ENCODE peak calls at places on chromosomes 13 and 19, in five cellular contexts. E is lung, X is psoas muscle, K is brain microvascular endothelial cell, T is breast epithelium. Q is an unnamed sample.

GRCh38 chr13:25679154-25679553 is 307.4 kb downstream of the ATP8A2 start:
- DNase-seq in E (no peak), X (no peak), K (no peak), T (no peak), Q (no peak)

GRCh38 chr19:13865578-13866462 is 11.1 kb upstream of the NANOS3 start:
- DNase-seq in E (no peak), X (no peak), K (no peak), T (no peak), Q (no peak)

GRCh38 chr13:93260591-93260990 is 34.0 kb downstream of the GPC6 start:
- DNase-seq in T (no peak), K (no peak), X (no peak), E (no peak), Q (no peak)

GRCh38 chr13:108508263-108508662 is 121.1 kb upstream of the MYO16 start:
- DNase-seq in E (no peak), T (no peak), X (no peak), K (peak), Q (no peak)

GRCh38 chr13:84431646-84432045 is 549.4 kb upstream of the SLITRK1 start:
- DNase-seq in K (no peak), E (no peak), X (no peak), T (no peak), Q (no peak)

GRCh38 chr19:45144431-45145269 is 16.1 kb downstream of the NKPD1 start:
- DNase-seq in X (no peak), T (no peak), K (no peak), E (no peak), Q (no peak)

GRCh38 chr13:23715762-23716235 is 145.6 kb downstream of the TNFRSF19 start:
- DNase-seq in X (no peak), T (no peak), K (no peak), E (no peak), Q (no peak)

GRCh38 chr13:90118467-90119071 is 1228.9 kb upstream of the MIR17HG start:
- DNase-seq in X (no peak), K (no peak), T (no peak), E (no peak), Q (no peak)

GRCh38 chr19:3958836-3959765 is 11.8 kb downstream of the DAPK3 start:
- DNase-seq in E (no peak), X (no peak), K (no peak), T (no peak), Q (no peak)

GRCh38 chr13:73421310-73421912 is 362.6 kb downstream of the KLF5 start:
- DNase-seq in X (no peak), T (no peak), K (no peak), E (no peak), Q (no peak)

GRCh38 chr13:56706485-56706884 is 434.2 kb upstream of the PRR20A start:
- DNase-seq in X (no peak), T (no peak), E (no peak), K (no peak), Q (no peak)

GRCh38 chr13:51769455-51770127 is 34.4 kb downstream of the DHRS12 start:
- DNase-seq in E (no peak), X (peak), K (no peak), T (no peak), Q (no peak)

GRCh38 chr13:86006317-86006716 is 207.1 kb upstream of the SLITRK6 start:
- DNase-seq in K (no peak), T (no peak), X (no peak), E (no peak), Q (no peak)

GRCh38 chr13:44231786-44232516 is 141.7 kb upstream of the SERP2 start:
- DNase-seq in E (peak), X (peak), T (peak), K (peak), Q (no peak)

GRCh38 chr19:1875646-1876493 is 9.4 kb downstream of the ABHD17A start:
- DNase-seq in K (peak), X (peak), T (peak), E (peak), Q (peak)

GRCh38 chr19:11355160-11356073 is at the start of gene PLPPR2:
- DNase-seq in E (peak), K (peak), T (peak), X (peak), Q (peak)

GRCh38 chr19:11359421-11359820 is 4.2 kb downstream of the PLPPR2 start:
- DNase-seq in E (no peak), T (no peak), X (no peak), K (no peak), Q (no peak)

GRCh38 chr19:11356676-11357550 is 1.7 kb downstream of the PLPPR2 start:
- DNase-seq in E (no peak), X (no peak), K (no peak), T (no peak), Q (no peak)

GRCh38 chr19:11361037-11361770 is 6.0 kb downstream of the PLPPR2 start:
- DNase-seq in E (peak), X (no peak), T (no peak), K (no peak), Q (no peak)

GRCh38 chr19:11356074-11356397 is 804 bp downstream of the PLPPR2 start:
- DNase-seq in X (no peak), T (no peak), K (no peak), E (no peak), Q (no peak)
- H3K27ac ChIP-seq in X (peak), T (peak), K (no peak), E (peak), Q (no peak)

GRCh38 chr19:18074192-18074591 is 12.5 kb downstream of the IL12RB1 start:
- DNase-seq in X (no peak), E (no peak), T (no peak), K (no peak), Q (no peak)
- TF ChIP-seq CTCF in X (no peak), E (no peak), T (no peak), K (peak), Q (no peak)

DNA sequence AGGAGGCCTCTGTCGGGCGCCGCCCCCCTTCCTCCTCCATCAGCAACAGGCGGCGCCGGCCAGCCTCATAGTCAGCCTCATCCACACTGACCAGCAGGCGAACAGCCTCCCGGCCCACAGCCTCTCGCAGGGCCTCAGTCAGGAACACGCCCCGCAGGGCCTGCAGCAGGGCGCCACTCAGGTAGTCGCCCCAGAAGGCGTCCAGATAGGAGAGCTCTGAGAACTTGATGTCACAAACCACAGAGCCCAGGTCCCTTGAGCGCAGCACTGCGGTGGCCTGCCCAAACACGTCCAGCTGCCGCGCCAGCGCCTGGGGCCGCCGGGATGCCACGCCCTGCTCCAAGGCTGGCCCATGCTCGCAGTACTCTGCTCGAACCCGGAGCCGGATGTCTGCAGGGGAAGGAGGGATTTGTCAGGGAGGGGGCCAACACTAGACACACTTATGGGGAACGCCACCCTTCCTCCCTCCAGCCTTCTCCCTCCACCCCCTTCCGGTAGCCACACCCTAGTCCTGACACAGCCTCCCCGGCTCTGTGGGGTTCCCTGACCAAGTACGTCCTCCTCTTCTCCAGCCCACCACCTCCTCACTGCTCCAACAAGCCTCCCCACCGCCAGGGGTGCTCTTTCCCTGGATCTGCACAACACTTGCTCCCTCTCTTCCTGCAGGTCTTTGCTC is 17.9 kb downstream of the DEDD2 start:
- DNase-seq in T (no peak), X (peak), K (no peak), E (peak), Q (no peak)
- H3K27ac ChIP-seq in T (peak), X (no peak), K (no peak), E (peak), Q (no peak)

GRCh38 chr19:54297759-54298305 is 15.1 kb downstream of the LILRA5 start:
- DNase-seq in X (no peak), T (peak), E (no peak), K (no peak), Q (no peak)
- TF ChIP-seq CTCF in X (no peak), T (no peak), E (no peak), K (peak), Q (no peak)

GRCh38 chr13:110872768-110873638 is 41.9 kb downstream of the ANKRD10 start:
- DNase-seq in T (no peak), K (no peak), X (no peak), E (no peak), Q (no peak)

GRCh38 chr13:110876592-110876991 is 38.3 kb downstream of the ANKRD10 start:
- DNase-seq in E (no peak), K (no peak), T (no peak), X (no peak), Q (no peak)

GRCh38 chr13:110875243-110875642 is 39.6 kb downstream of the ANKRD10 start:
- DNase-seq in X (no peak), T (no peak), E (no peak), K (no peak), Q (no peak)

GRCh38 chr13:110873639-110874507 is 41.0 kb downstream of the ANKRD10 start:
- DNase-seq in X (no peak), T (no peak), K (no peak), E (no peak), Q (no peak)

GRCh38 chr13:110874508-110874960 is 40.3 kb downstream of the ANKRD10 start:
- DNase-seq in E (peak), X (peak), K (peak), T (peak), Q (peak)
- H3K27ac ChIP-seq in E (no peak), X (peak), K (no peak), T (no peak), Q (no peak)

Q was measured in dorsolateral prefrontal cortex.